ENCODE peak calls at places on chromosomes 13 and 19, in eight cellular contexts. One of them, this sample, is unnamed.

GRCh38 chr19:4889034-4889825 is 13.5 kb downstream of the ARRDC5 start:
- DNase-seq in neural crest cell: no peak
- DNase-seq in pancreas: no peak
- DNase-seq in AG04450: no peak
- DNase-seq in thyroid gland: no peak
- DNase-seq in GM13977: no peak
- DNase-seq in body of pancreas: no peak
- DNase-seq in omental fat pad: no peak
- DNase-seq in this sample: no peak

GRCh38 chr19:10858204-10858828 is 10.1 kb downstream of the C19orf38 start:
- DNase-seq in GM13977: peak; percentile 45
- DNase-seq in neural crest cell: peak; percentile 55
- DNase-seq in thyroid gland: no peak
- DNase-seq in omental fat pad: no peak
- DNase-seq in body of pancreas: no peak
- DNase-seq in pancreas: no peak
- DNase-seq in AG04450: no peak
- DNase-seq in this sample: no peak

GRCh38 chr13:73835138-73835721 is 299.0 kb downstream of the KLF12 start:
- DNase-seq in neural crest cell: no peak
- DNase-seq in AG04450: no peak
- DNase-seq in omental fat pad: no peak
- DNase-seq in thyroid gland: no peak
- DNase-seq in pancreas: no peak
- DNase-seq in GM13977: peak; percentile 31
- DNase-seq in body of pancreas: no peak
- DNase-seq in this sample: no peak

GRCh38 chr13:40640845-40641458 is 25.5 kb downstream of the FOXO1 start:
- DNase-seq in thyroid gland: no peak
- DNase-seq in AG04450: no peak
- DNase-seq in neural crest cell: no peak
- DNase-seq in GM13977: no peak
- DNase-seq in pancreas: no peak
- DNase-seq in body of pancreas: no peak
- DNase-seq in omental fat pad: no peak
- DNase-seq in this sample: no peak

GRCh38 chr13:51549050-51549449 is 35.2 kb upstream of the WDFY2 start:
- DNase-seq in GM13977: no peak
- DNase-seq in pancreas: peak; percentile 33
- DNase-seq in AG04450: no peak
- DNase-seq in body of pancreas: peak; percentile 45
- DNase-seq in thyroid gland: peak; percentile 17
- DNase-seq in neural crest cell: no peak
- DNase-seq in omental fat pad: no peak
- DNase-seq in this sample: no peak

GRCh38 chr13:39452412-39452811 is 150.6 kb downstream of the LHFPL6 start:
- DNase-seq in body of pancreas: no peak
- DNase-seq in neural crest cell: no peak
- DNase-seq in GM13977: no peak
- DNase-seq in thyroid gland: no peak
- DNase-seq in omental fat pad: no peak
- DNase-seq in AG04450: no peak
- DNase-seq in pancreas: no peak
- DNase-seq in this sample: no peak

GRCh38 chr13:114146629-114147028 is 14.2 kb upstream of the RASA3 start:
- DNase-seq in neural crest cell: no peak
- DNase-seq in AG04450: no peak
- DNase-seq in omental fat pad: no peak
- DNase-seq in thyroid gland: no peak
- DNase-seq in pancreas: no peak
- DNase-seq in GM13977: no peak
- DNase-seq in body of pancreas: peak; percentile 9
- DNase-seq in this sample: no peak

GRCh38 chr19:1270168-1270853 is 1.2 kb downstream of the CIRBP start:
- DNase-seq in omental fat pad: no peak
- DNase-seq in neural crest cell: no peak
- DNase-seq in body of pancreas: peak; percentile 60
- DNase-seq in AG04450: no peak
- DNase-seq in GM13977: no peak
- DNase-seq in thyroid gland: peak; percentile 73
- DNase-seq in pancreas: no peak
- DNase-seq in this sample: no peak

GRCh38 chr13:81142306-81142999 is 801.5 kb upstream of the SPRY2 start:
- DNase-seq in body of pancreas: no peak
- DNase-seq in AG04450: no peak
- DNase-seq in neural crest cell: no peak
- DNase-seq in thyroid gland: no peak
- DNase-seq in GM13977: no peak
- DNase-seq in pancreas: no peak
- DNase-seq in omental fat pad: no peak
- DNase-seq in this sample: no peak

GRCh38 chr13:43132228-43132627 is 108.8 kb downstream of the DNAJC15 start:
- DNase-seq in pancreas: peak; percentile 16
- DNase-seq in AG04450: no peak
- DNase-seq in neural crest cell: no peak
- DNase-seq in thyroid gland: peak; percentile 29
- DNase-seq in GM13977: peak; percentile 31
- DNase-seq in omental fat pad: no peak
- DNase-seq in body of pancreas: peak; percentile 23
- DNase-seq in this sample: no peak

GRCh38 chr13:114155923-114156883 is 22.9 kb upstream of the CFAP97D2 start:
- DNase-seq in thyroid gland: no peak
- DNase-seq in AG04450: no peak
- DNase-seq in body of pancreas: no peak
- DNase-seq in pancreas: no peak
- DNase-seq in omental fat pad: no peak
- DNase-seq in GM13977: no peak
- DNase-seq in neural crest cell: no peak
- DNase-seq in this sample: no peak

GRCh38 chr19:18785179-18786124 is 5.7 kb downstream of the COMP start:
- DNase-seq in AG04450: no peak
- DNase-seq in pancreas: peak; percentile 81
- DNase-seq in neural crest cell: peak; percentile 80
- DNase-seq in body of pancreas: peak; percentile 76
- DNase-seq in omental fat pad: peak; percentile 48
- DNase-seq in GM13977: peak; percentile 98
- DNase-seq in thyroid gland: peak; percentile 47
- DNase-seq in this sample: peak; percentile 84

GRCh38 chr19:29329460-29330134 is 116.6 kb upstream of the UQCRFS1 start:
- DNase-seq in GM13977: no peak
- DNase-seq in neural crest cell: peak; percentile 38
- DNase-seq in body of pancreas: no peak
- DNase-seq in omental fat pad: no peak
- DNase-seq in AG04450: no peak
- DNase-seq in pancreas: no peak
- DNase-seq in thyroid gland: no peak
- DNase-seq in this sample: no peak

GRCh38 chr13:33153421-33154381 is 131.9 kb downstream of the STARD13 start:
- DNase-seq in neural crest cell: no peak
- DNase-seq in body of pancreas: no peak
- DNase-seq in omental fat pad: no peak
- DNase-seq in thyroid gland: peak; percentile 14
- DNase-seq in AG04450: no peak
- DNase-seq in GM13977: no peak
- DNase-seq in pancreas: no peak
- DNase-seq in this sample: no peak
- TF ChIP-seq CTCF in neural crest cell: no peak
- TF ChIP-seq CTCF in body of pancreas: no peak
- TF ChIP-seq CTCF in omental fat pad: no peak
- TF ChIP-seq CTCF in thyroid gland: no peak
- TF ChIP-seq CTCF in AG04450: no peak
- TF ChIP-seq CTCF in GM13977: no peak
- TF ChIP-seq CTCF in pancreas: no peak
- TF ChIP-seq CTCF in this sample: no peak

DNA sequence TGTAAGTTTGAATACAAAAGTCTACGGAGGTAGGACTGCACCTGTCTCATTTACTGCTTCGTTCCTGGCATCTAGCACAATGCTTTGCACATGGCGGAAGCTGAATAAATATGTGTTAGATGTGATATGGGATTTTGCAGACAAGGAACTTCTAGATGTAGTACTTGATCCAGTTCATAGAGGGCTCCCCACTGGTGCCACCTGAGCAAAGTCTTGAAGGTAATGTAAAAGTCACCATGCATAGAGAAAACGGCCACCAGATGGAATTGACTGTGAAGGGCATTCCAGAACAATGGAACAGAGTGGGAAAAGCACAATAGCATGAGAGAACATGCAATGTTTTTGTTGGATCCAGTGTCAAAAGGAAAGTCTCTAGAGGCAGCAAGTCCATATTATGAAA is 209.3 kb downstream of the HS6ST3 start:
- DNase-seq in body of pancreas: no peak
- DNase-seq in thyroid gland: no peak
- DNase-seq in omental fat pad: no peak
- DNase-seq in AG04450: no peak
- DNase-seq in pancreas: no peak
- DNase-seq in neural crest cell: no peak
- DNase-seq in GM13977: no peak
- DNase-seq in this sample: no peak
- TF ChIP-seq CTCF in body of pancreas: no peak
- TF ChIP-seq CTCF in thyroid gland: no peak
- TF ChIP-seq CTCF in omental fat pad: no peak
- TF ChIP-seq CTCF in AG04450: no peak
- TF ChIP-seq CTCF in pancreas: no peak
- TF ChIP-seq CTCF in neural crest cell: no peak
- TF ChIP-seq CTCF in GM13977: no peak
- TF ChIP-seq CTCF in this sample: no peak

GRCh38 chr13:98141938-98142426 is 912 bp upstream of the FARP1 start:
- DNase-seq in thyroid gland: peak; percentile 56
- DNase-seq in GM13977: no peak
- DNase-seq in AG04450: no peak
- DNase-seq in body of pancreas: peak; percentile 53
- DNase-seq in omental fat pad: no peak
- DNase-seq in pancreas: no peak
- DNase-seq in neural crest cell: no peak
- DNase-seq in this sample: no peak

GRCh38 chr13:98142427-98143156 is at the start of gene FARP1:
- DNase-seq in GM13977: peak; percentile 73
- DNase-seq in omental fat pad: no peak
- DNase-seq in thyroid gland: peak; percentile 87
- DNase-seq in body of pancreas: peak; percentile 87
- DNase-seq in neural crest cell: peak; percentile 66
- DNase-seq in pancreas: peak; percentile 90
- DNase-seq in AG04450: no peak
- DNase-seq in this sample: peak; percentile 91

GRCh38 chr13:98144501-98145350 is 1.8 kb downstream of the FARP1 start:
- DNase-seq in neural crest cell: peak; percentile 31
- DNase-seq in pancreas: peak; percentile 18
- DNase-seq in thyroid gland: peak; percentile 47
- DNase-seq in AG04450: peak; percentile 43
- DNase-seq in omental fat pad: no peak
- DNase-seq in GM13977: no peak
- DNase-seq in body of pancreas: peak; percentile 20
- DNase-seq in this sample: no peak

GRCh38 chr13:98143601-98144500 is 957 bp downstream of the FARP1 start:
- DNase-seq in GM13977: peak; percentile 30
- DNase-seq in thyroid gland: peak; percentile 42
- DNase-seq in body of pancreas: peak; percentile 37
- DNase-seq in omental fat pad: no peak
- DNase-seq in AG04450: no peak
- DNase-seq in neural crest cell: peak; percentile 18
- DNase-seq in pancreas: peak; percentile 33
- DNase-seq in this sample: no peak

GRCh38 chr13:98143157-98143553 is 261 bp downstream of the FARP1 start:
- DNase-seq in body of pancreas: no peak
- DNase-seq in neural crest cell: peak; percentile 50
- DNase-seq in AG04450: no peak
- DNase-seq in pancreas: no peak
- DNase-seq in thyroid gland: peak; percentile 69
- DNase-seq in omental fat pad: no peak
- DNase-seq in GM13977: peak; percentile 55
- DNase-seq in this sample: no peak
- TF ChIP-seq CTCF in body of pancreas: no peak
- TF ChIP-seq CTCF in neural crest cell: no peak
- TF ChIP-seq CTCF in AG04450: no peak
- TF ChIP-seq CTCF in pancreas: no peak
- TF ChIP-seq CTCF in thyroid gland: no peak
- TF ChIP-seq CTCF in omental fat pad: no peak
- TF ChIP-seq CTCF in GM13977: no peak
- TF ChIP-seq CTCF in this sample: no peak

DNA sequence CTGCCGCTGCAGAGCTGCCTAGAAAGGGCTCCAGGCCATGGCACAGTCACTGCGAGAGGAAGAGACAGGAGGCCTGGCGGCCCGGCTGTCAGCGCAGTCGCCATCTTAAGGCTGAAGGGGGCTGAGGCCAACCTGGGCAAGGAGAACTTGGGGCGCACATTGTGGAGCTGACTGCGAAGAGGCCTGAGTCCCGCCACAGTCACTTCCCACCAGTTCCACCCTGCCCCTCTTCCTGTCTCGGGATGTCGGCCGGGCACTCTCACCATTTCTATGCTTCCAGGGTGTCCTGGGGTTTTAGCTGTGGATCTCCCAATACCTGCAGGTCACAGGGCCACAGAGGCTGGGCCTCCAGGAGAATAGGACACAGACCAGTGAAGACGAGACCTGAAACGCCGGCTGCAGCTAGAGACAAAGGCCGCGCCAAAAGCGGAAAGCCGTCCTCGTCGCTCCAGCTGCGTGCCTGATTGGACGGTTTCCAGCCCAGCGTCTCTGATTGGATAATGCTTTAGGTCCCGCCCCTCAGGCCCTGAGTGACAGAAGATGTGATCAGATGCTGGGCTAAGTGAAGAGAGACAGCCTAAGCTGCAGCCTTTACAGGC is 71.1 kb downstream of the ZNF486 start:
- DNase-seq in neural crest cell: peak; percentile 73
- DNase-seq in AG04450: peak; percentile 68
- DNase-seq in thyroid gland: peak; percentile 97
- DNase-seq in body of pancreas: peak; percentile 95
- DNase-seq in pancreas: peak; percentile 92
- DNase-seq in omental fat pad: peak; percentile 91
- DNase-seq in GM13977: peak; percentile 48
- DNase-seq in this sample: peak; percentile 87
- TF ChIP-seq CTCF in neural crest cell: no peak
- TF ChIP-seq CTCF in AG04450: no peak
- TF ChIP-seq CTCF in thyroid gland: no peak
- TF ChIP-seq CTCF in body of pancreas: peak; percentile 2
- TF ChIP-seq CTCF in pancreas: no peak
- TF ChIP-seq CTCF in omental fat pad: no peak
- TF ChIP-seq CTCF in GM13977: no peak
- TF ChIP-seq CTCF in this sample: peak; percentile 3

GRCh38 chr19:49889687-49890348 is 6.9 kb downstream of the IL4I1 start:
- DNase-seq in body of pancreas: peak; percentile 63
- DNase-seq in pancreas: peak; percentile 72
- DNase-seq in neural crest cell: peak; percentile 61
- DNase-seq in thyroid gland: peak; percentile 75
- DNase-seq in omental fat pad: peak; percentile 52
- DNase-seq in AG04450: no peak
- DNase-seq in GM13977: peak; percentile 73
- DNase-seq in this sample: no peak
- TF ChIP-seq CTCF in body of pancreas: peak; percentile 60
- TF ChIP-seq CTCF in pancreas: peak; percentile 71
- TF ChIP-seq CTCF in neural crest cell: peak; percentile 70
- TF ChIP-seq CTCF in thyroid gland: peak; percentile 65
- TF ChIP-seq CTCF in omental fat pad: no peak
- TF ChIP-seq CTCF in AG04450: peak; percentile 59
- TF ChIP-seq CTCF in GM13977: peak; percentile 83
- TF ChIP-seq CTCF in this sample: peak; percentile 80

GRCh38 chr13:50123862-50124535 is 108.8 kb downstream of the KCNRG start:
- DNase-seq in GM13977: peak; percentile 97
- DNase-seq in AG04450: peak; percentile 94
- DNase-seq in omental fat pad: peak; percentile 77
- DNase-seq in body of pancreas: peak; percentile 98
- DNase-seq in neural crest cell: no peak
- DNase-seq in thyroid gland: peak; percentile 96
- DNase-seq in pancreas: peak; percentile 93
- DNase-seq in this sample: no peak
- TF ChIP-seq CTCF in GM13977: no peak
- TF ChIP-seq CTCF in AG04450: peak; percentile 7
- TF ChIP-seq CTCF in omental fat pad: no peak
- TF ChIP-seq CTCF in body of pancreas: no peak
- TF ChIP-seq CTCF in neural crest cell: peak; percentile 11
- TF ChIP-seq CTCF in thyroid gland: peak; percentile 2
- TF ChIP-seq CTCF in pancreas: no peak
- TF ChIP-seq CTCF in this sample: no peak

This sample was measured in type B pancreatic cell.